ENCODE peak calls at places on chromosomes 4 and X, in seven cellular contexts. F is Calu3, Q is dorsolateral prefrontal cortex, W is fibroblast of pulmonary artery, G is Peyer's patch, U is glutamatergic neuron, T is GM10248. H is an unnamed sample.

GRCh38 chr4:173005912-173006633 is 162.5 kb upstream of the GALNT7 start:
- DNase-seq in F (no peak), Q (no peak), W (no peak), G (no peak), U (no peak), T (no peak), H (no peak)

GRCh38 chr4:151725087-151725486 is 35.7 kb downstream of the GATB start:
- DNase-seq in F (no peak), Q (no peak), W (no peak), G (no peak), U (no peak), T (no peak), H (no peak)

GRCh38 chr4:139922625-139923024 is 231.4 kb downstream of the MAML3 start:
- DNase-seq in F (no peak), Q (peak), W (peak), G (no peak), U (no peak), T (no peak), H (no peak)

GRCh38 chr4:53943345-53944085 is 120.9 kb downstream of the CHIC2 start:
- DNase-seq in F (peak), Q (no peak), W (peak), G (no peak), U (no peak), T (no peak), H (no peak)

GRCh38 chrX:45711231-45711630 is 510.6 kb upstream of the DIPK2B start:
- DNase-seq in F (no peak), Q (no peak), W (no peak), G (no peak), U (no peak), T (no peak), H (no peak)

GRCh38 chr4:139779653-139780052 is 114.0 kb downstream of the MGST2 start:
- DNase-seq in F (no peak), Q (no peak), W (no peak), G (no peak), U (peak), T (no peak), H (no peak)

GRCh38 chrX:71941145-71941544 is 30.5 kb downstream of the NHSL2 start:
- DNase-seq in F (no peak), Q (no peak), W (no peak), G (no peak), U (no peak), T (no peak), H (no peak)

GRCh38 chr4:47907247-47907646 is 7.1 kb downstream of the NFXL1 start:
- DNase-seq in F (no peak), Q (no peak), W (no peak), G (no peak), U (no peak), T (no peak), H (no peak)

GRCh38 chr4:85398276-85398675 is 76.7 kb upstream of the ARHGAP24 start:
- DNase-seq in F (no peak), Q (no peak), W (peak), G (no peak), U (no peak), T (no peak), H (no peak)

GRCh38 chr4:139595989-139596679 is 40.1 kb upstream of the SETD7 start:
- DNase-seq in F (no peak), Q (no peak), W (peak), G (no peak), U (no peak), T (no peak), H (no peak)

GRCh38 chr4:151676301-151676700 is 84.5 kb downstream of the GATB start:
- DNase-seq in F (no peak), Q (no peak), W (peak), G (no peak), U (no peak), T (no peak), H (no peak)

GRCh38 chr4:173498771-173499170 is 31.3 kb downstream of the HAND2 start:
- DNase-seq in F (no peak), Q (no peak), W (no peak), G (no peak), U (no peak), T (no peak), H (no peak)

GRCh38 chr4:123415977-123416376 is 19.4 kb downstream of the SPRY1 start:
- DNase-seq in F (no peak), Q (no peak), W (peak), G (no peak), U (no peak), T (no peak), H (no peak)

GRCh38 chr4:131258361-131258760 is 1890.7 kb upstream of the PCDH10 start:
- DNase-seq in F (no peak), Q (no peak), W (no peak), G (no peak), U (no peak), T (no peak), H (no peak)

GRCh38 chrX:41087219-41087618 is 2.0 kb downstream of the USP9X start:
- DNase-seq in F (no peak), Q (no peak), W (no peak), G (no peak), U (no peak), T (no peak), H (no peak)

GRCh38 chr4:2796261-2797187 is 3.6 kb downstream of the SH3BP2 start:
- DNase-seq in F (peak), Q (no peak), W (no peak), G (peak), U (peak), T (no peak), H (no peak)

GRCh38 chrX:148588649-148589310 is 88.4 kb downstream of the AFF2 start:
- DNase-seq in F (no peak), Q (no peak), W (no peak), G (no peak), U (no peak), T (no peak), H (no peak)

GRCh38 chrX:42673411-42673810 is 104.6 kb downstream of the PPP1R2C start:
- DNase-seq in F (no peak), Q (no peak), W (peak), G (no peak), U (no peak), T (no peak), H (no peak)

GRCh38 chr4:141759796-141760425 is 123.5 kb downstream of the IL15 start:
- DNase-seq in F (no peak), Q (no peak), W (peak), G (no peak), U (no peak), T (no peak), H (no peak)

GRCh38 chrX:134671207-134671750 is 13.0 kb upstream of the PLAC1 start:
- DNase-seq in F (no peak), Q (no peak), W (peak), G (no peak), U (no peak), T (no peak), H (no peak)

GRCh38 chr4:2598661-2599654 is 62.5 kb downstream of the FAM193A start:
- DNase-seq in F (no peak), Q (no peak), W (no peak), G (no peak), U (no peak), T (peak), H (no peak)

GRCh38 chrX:103685396-103685795 is 1.1 kb downstream of the MORF4L2 start:
- DNase-seq in F (no peak), Q (no peak), W (peak), G (no peak), U (no peak), T (no peak), H (no peak)

GRCh38 chr4:78951862-78952472 is 12.7 kb upstream of the PAQR3 start:
- DNase-seq in F (peak), Q (peak), W (peak), G (no peak), U (no peak), T (peak), H (peak)

GRCh38 chrX:68894142-68894512 is 65.3 kb downstream of the EFNB1 start:
- DNase-seq in F (no peak), Q (peak), W (no peak), G (no peak), U (no peak), T (no peak), H (no peak)

GRCh38 chrX:13499736-13500135 is 69.7 kb upstream of the EGFL6 start:
- DNase-seq in F (no peak), Q (no peak), W (no peak), G (no peak), U (no peak), T (no peak), H (no peak)

GRCh38 chr4:142528433-142528832 is 317.7 kb downstream of the INPP4B start:
- DNase-seq in F (no peak), Q (no peak), W (peak), G (no peak), U (no peak), T (no peak), H (no peak)

GRCh38 chrX:23811135-23811781 is 28.3 kb downstream of the SAT1 start:
- DNase-seq in F (no peak), Q (no peak), W (no peak), G (no peak), U (no peak), T (no peak), H (no peak)

GRCh38 chrX:65241059-65241721 is 264.9 kb upstream of the ZC4H2 start:
- DNase-seq in F (no peak), Q (no peak), W (no peak), G (no peak), U (no peak), T (no peak), H (no peak)

GRCh38 chr4:52996261-52997131 is 134.4 kb downstream of the RASL11B start:
- DNase-seq in F (no peak), Q (no peak), W (peak), G (no peak), U (no peak), T (no peak), H (no peak)

GRCh38 chr4:149050840-149051239 is 608.6 kb upstream of the NR3C2 start:
- DNase-seq in F (no peak), Q (no peak), W (no peak), G (no peak), U (no peak), T (no peak), H (no peak)

GRCh38 chr4:149057594-149057993 is 615.4 kb upstream of the NR3C2 start:
- DNase-seq in F (no peak), Q (no peak), W (no peak), G (no peak), U (no peak), T (no peak), H (no peak)

GRCh38 chr4:149056615-149057014 is 614.4 kb upstream of the NR3C2 start:
- DNase-seq in F (no peak), Q (no peak), W (no peak), G (no peak), U (no peak), T (no peak), H (no peak)
- TF ChIP-seq CTCF in F (no peak), Q (no peak), W (no peak), G (no peak), U (no peak), T (no peak), H (no peak)

GRCh38 chrX:100984818-100985217 is 15.3 kb downstream of the ARL13A start:
- DNase-seq in F (no peak), Q (no peak), W (no peak), G (no peak), U (no peak), T (no peak), H (no peak)

GRCh38 chrX:100995469-100995868 is 26.0 kb downstream of the ARL13A start:
- DNase-seq in F (no peak), Q (no peak), W (peak), G (no peak), U (no peak), T (no peak), H (no peak)

GRCh38 chrX:100994352-100995281 is 25.1 kb downstream of the ARL13A start:
- DNase-seq in F (peak), Q (no peak), W (peak), G (no peak), U (no peak), T (peak), H (no peak)

DNA sequence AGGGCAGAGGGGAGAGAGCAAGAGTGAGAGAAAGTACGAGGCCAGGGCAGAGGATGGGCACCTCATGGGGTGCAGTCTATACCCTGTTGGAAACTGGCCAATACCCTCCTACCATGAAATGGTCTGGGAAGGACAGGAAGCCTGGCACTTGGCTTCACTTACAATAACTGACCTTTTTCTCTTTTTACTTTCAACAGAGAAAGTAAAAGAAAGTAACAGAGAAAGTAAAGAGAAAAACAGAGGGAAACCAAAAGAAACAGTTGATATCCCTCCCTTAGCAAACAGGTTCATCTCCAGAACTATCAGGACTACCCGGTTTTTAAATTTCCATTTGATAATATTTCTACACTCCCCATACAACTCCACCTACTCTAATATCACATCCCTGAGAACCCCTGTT is 20.6 kb downstream of the ARL13A start:
- DNase-seq in F (no peak), Q (no peak), W (no peak), G (no peak), U (no peak), T (no peak), H (no peak)
- TF ChIP-seq CTCF in F (no peak), Q (no peak), W (no peak), G (no peak), U (no peak), T (no peak), H (no peak)

GRCh38 chr4:101784957-101785356 is 5.6 kb upstream of the BANK1 start:
- DNase-seq in F (no peak), Q (no peak), W (no peak), G (no peak), U (no peak), T (no peak), H (no peak)

GRCh38 chr4:101785476-101785875 is 5.1 kb upstream of the BANK1 start:
- DNase-seq in F (no peak), Q (no peak), W (peak), G (no peak), U (no peak), T (no peak), H (no peak)

GRCh38 chr4:101790521-101791188 is at the start of gene BANK1:
- DNase-seq in F (peak), Q (peak), W (peak), G (peak), U (peak), T (peak), H (peak)

GRCh38 chr4:101791189-101791572 is 651 bp downstream of the BANK1 start:
- DNase-seq in F (peak), Q (peak), W (no peak), G (no peak), U (no peak), T (peak), H (no peak)

DNA sequence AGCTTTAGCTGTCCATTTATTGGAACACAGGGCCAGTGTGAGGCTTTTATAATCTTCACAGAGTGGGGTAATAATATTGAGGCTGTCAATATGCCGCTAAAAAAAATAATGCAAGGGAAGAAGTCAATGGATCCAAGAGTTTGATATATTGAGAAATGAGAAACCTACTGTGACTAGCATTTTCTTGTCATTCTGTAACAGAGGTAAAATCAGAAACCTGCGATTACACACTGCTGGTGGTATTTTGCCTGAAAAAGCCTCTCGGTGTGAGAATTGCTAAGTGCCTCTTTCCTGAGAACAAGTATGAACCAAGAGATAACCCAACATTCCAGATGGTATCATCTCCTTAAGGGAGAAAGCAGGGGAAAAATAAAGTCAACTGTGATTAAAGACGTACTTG is 2.6 kb upstream of the BANK1 start:
- DNase-seq in F (no peak), Q (no peak), W (no peak), G (no peak), U (no peak), T (no peak), H (no peak)
- TF ChIP-seq CTCF in F (no peak), Q (no peak), W (no peak), G (no peak), U (no peak), T (no peak), H (no peak)

DNA sequence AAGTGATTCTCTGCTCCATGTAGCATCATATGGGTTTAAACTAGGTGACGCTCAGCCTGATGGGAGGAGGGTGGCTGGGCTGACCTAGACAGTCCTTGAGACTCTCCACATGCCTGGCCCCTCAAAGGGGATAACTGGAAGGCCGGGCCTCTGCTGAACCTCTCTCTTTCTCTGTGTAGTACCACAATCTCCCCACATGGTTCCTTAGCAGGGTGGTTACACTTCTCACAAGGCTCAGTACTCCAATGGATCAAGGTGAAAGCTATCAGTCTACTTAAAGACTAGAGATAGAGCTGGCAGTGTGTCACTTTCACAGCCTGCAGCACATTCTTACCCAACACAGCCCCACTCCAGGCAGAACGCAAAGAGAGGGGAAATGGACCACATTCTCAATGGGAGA is 80.4 kb downstream of the LDB2 start:
- DNase-seq in F (no peak), Q (no peak), W (no peak), G (no peak), U (no peak), T (no peak), H (no peak)
- TF ChIP-seq CTCF in F (no peak), Q (no peak), W (no peak), G (no peak), U (no peak), T (no peak), H (no peak)

GRCh38 chrX:39258331-39258730 is 457.1 kb downstream of the MID1IP1 start:
- DNase-seq in F (no peak), Q (no peak), W (no peak), G (no peak), U (peak), T (no peak), H (no peak)

GRCh38 chrX:39262641-39263040 is 461.4 kb downstream of the MID1IP1 start:
- DNase-seq in F (no peak), Q (no peak), W (no peak), G (no peak), U (no peak), T (no peak), H (no peak)

GRCh38 chrX:39261446-39262147 is 460.3 kb downstream of the MID1IP1 start:
- DNase-seq in F (peak), Q (no peak), W (peak), G (no peak), U (no peak), T (peak), H (peak)

GRCh38 chrX:39263946-39264483 is 462.8 kb downstream of the MID1IP1 start:
- DNase-seq in F (no peak), Q (no peak), W (no peak), G (no peak), U (no peak), T (no peak), H (no peak)

DNA sequence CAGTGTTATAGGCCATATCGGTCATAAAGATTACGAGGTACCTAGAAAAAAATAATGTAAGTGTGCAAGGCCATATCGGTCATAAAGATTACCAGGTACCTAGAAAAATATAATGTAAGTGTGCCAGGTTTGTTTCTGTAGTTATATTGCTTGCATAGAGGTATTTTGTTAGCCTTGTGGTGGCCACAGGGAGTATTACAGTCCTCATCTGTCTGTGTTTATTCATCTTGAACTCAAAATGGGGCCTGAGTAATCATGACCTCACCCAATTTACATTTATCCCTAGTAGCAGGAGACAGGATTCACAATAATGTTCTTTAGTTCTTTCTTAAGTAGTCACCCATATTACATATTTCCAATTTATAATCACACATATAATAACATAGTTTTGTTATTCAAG is 459.7 kb downstream of the MID1IP1 start:
- DNase-seq in F (no peak), Q (no peak), W (no peak), G (no peak), U (no peak), T (no peak), H (no peak)
- TF ChIP-seq CTCF in F (no peak), Q (no peak), W (no peak), G (no peak), U (no peak), T (no peak), H (no peak)

DNA sequence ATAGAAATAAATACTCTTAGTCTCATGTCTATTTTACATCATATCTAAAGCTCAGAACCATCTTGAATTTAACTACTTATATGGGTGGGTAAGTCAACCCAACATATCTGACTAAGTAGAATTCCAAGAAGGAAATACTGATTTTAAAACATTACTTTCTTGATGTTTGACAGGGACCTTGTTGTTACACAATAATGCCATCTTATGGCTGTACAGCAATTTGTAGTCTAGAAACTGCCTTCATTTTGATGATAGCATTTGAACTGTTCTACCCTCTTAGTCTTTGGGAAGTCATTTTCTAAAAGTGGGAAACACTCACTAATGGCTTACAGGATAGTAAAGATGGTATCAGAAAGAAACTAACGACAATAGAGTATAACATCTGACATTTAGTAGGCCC is 929.5 kb downstream of the DMD start:
- DNase-seq in F (no peak), Q (no peak), W (no peak), G (no peak), U (no peak), T (no peak), H (no peak)
- TF ChIP-seq CTCF in F (no peak), Q (no peak), W (no peak), G (no peak), U (no peak), T (no peak), H (no peak)